ENCODE peak calls at places on chromosome 10, in five cellular contexts. Z is HFF-Myc, T is foreskin fibroblast, C is T-helper 9 cell, P is GM13977. O is an unnamed sample.

GRCh38 chr10:123009105-123009805 is 449 bp downstream of the ACADSB start:
- DNase-seq in Z (no peak), T (peak), C (no peak), P (peak), O (no peak)

GRCh38 chr10:113993489-113993932 is 50.2 kb upstream of the ADRB1 start:
- DNase-seq in Z (peak), T (peak), C (no peak), P (no peak), O (no peak)

GRCh38 chr10:11663763-11664555 is 52.5 kb upstream of the USP6NL start:
- DNase-seq in Z (no peak), T (no peak), C (no peak), P (peak), O (no peak)

GRCh38 chr10:96299383-96299782 is 4.9 kb upstream of the DNTT start:
- DNase-seq in Z (no peak), T (no peak), C (no peak), P (no peak), O (no peak)

GRCh38 chr10:64346391-64346790 is 825.2 kb downstream of the REEP3 start:
- DNase-seq in Z (no peak), T (no peak), C (no peak), P (no peak), O (no peak)

GRCh38 chr10:91797077-91797690 is 1.0 kb upstream of the TNKS2 start:
- DNase-seq in Z (no peak), T (no peak), C (no peak), P (no peak), O (no peak)

GRCh38 chr10:10796061-10796773 is 221.5 kb upstream of the CELF2 start:
- DNase-seq in Z (no peak), T (peak), C (no peak), P (no peak), O (no peak)

GRCh38 chr10:12067336-12067735 is 1.4 kb upstream of the DHTKD1 start:
- DNase-seq in Z (no peak), T (peak), C (no peak), P (no peak), O (no peak)

GRCh38 chr10:33697016-33697415 is 362.5 kb upstream of the NRP1 start:
- DNase-seq in Z (no peak), T (peak), C (no peak), P (no peak), O (no peak)

GRCh38 chr10:89861584-89862287 is 160.3 kb downstream of the KIF20B start:
- DNase-seq in Z (no peak), T (peak), C (no peak), P (no peak), O (no peak)

GRCh38 chr10:5343561-5343960 is 21.2 kb upstream of the UCN3 start:
- DNase-seq in Z (peak), T (no peak), C (no peak), P (no peak), O (no peak)

GRCh38 chr10:20040012-20040411 is 223.8 kb downstream of the PLXDC2 start:
- DNase-seq in Z (no peak), T (no peak), C (no peak), P (no peak), O (no peak)

GRCh38 chr10:34748767-34749166 is 66.3 kb downstream of the PARD3 start:
- DNase-seq in Z (no peak), T (no peak), C (no peak), P (no peak), O (no peak)

GRCh38 chr10:119209050-119209735 is 1.8 kb downstream of the GRK5 start:
- DNase-seq in Z (no peak), T (peak), C (peak), P (peak), O (peak)

GRCh38 chr10:45569471-45569870 is 103.1 kb downstream of the ZFAND4 start:
- DNase-seq in Z (no peak), T (no peak), C (no peak), P (no peak), O (no peak)

GRCh38 chr10:43409385-43410109 is 561 bp upstream of the HNRNPF start:
- DNase-seq in Z (no peak), T (peak), C (peak), P (no peak), O (peak)

GRCh38 chr10:35912615-35913170 is 270.6 kb upstream of the FZD8 start:
- DNase-seq in Z (peak), T (peak), C (no peak), P (no peak), O (no peak)

GRCh38 chr10:78557433-78557925 is 511.3 kb upstream of the ZMIZ1 start:
- DNase-seq in Z (no peak), T (no peak), C (no peak), P (no peak), O (no peak)

GRCh38 chr10:129035052-129035805 is 431.8 kb upstream of the MGMT start:
- DNase-seq in Z (no peak), T (no peak), C (no peak), P (no peak), O (peak)

GRCh38 chr10:14926061-14926470 is 27.8 kb downstream of the DCLRE1C start:
- DNase-seq in Z (no peak), T (no peak), C (no peak), P (no peak), O (no peak)

GRCh38 chr10:132065491-132066105 is at the start of gene JAKMIP3:
- DNase-seq in Z (peak), T (peak), C (no peak), P (no peak), O (no peak)

O was measured in effector memory CD4-positive, alpha-beta T cell.